ENCODE peak calls at places on chromosome 2, in seven cellular contexts. K is occipital lobe; E is body of pancreas; T is NCI-H1092; X is kidney; M is cardiac muscle cell; Z is activated naive CD4-positive, alpha-beta T cell treated with Interleukin-2 at 50 U/mL for 16 hours. P is an unnamed sample.

GRCh38 chr2:191169456-191170300 is 18.9 kb upstream of the STAT4 start:
- DNase-seq in K (no peak), E (no peak), T (no peak), X (no peak), M (no peak), Z (no peak), P (peak)

GRCh38 chr2:68846056-68846455 is 25.1 kb downstream of the BMP10 start:
- DNase-seq in K (no peak), E (no peak), T (no peak), X (no peak), M (no peak), Z (no peak), P (no peak)

GRCh38 chr2:195706161-195706900 is 49.3 kb downstream of the SLC39A10 start:
- DNase-seq in K (no peak), E (no peak), T (no peak), X (no peak), M (peak), Z (no peak), P (no peak)

GRCh38 chr2:159065891-159066290 is 97.5 kb downstream of the TANC1 start:
- DNase-seq in K (no peak), E (no peak), T (no peak), X (no peak), M (no peak), Z (no peak), P (no peak)

GRCh38 chr2:111634050-111634784 is 249.8 kb downstream of the ANAPC1 start:
- DNase-seq in K (no peak), E (no peak), T (no peak), X (no peak), M (peak), Z (no peak), P (no peak)

GRCh38 chr2:229956491-229956890 is 34.2 kb downstream of the FBXO36 start:
- DNase-seq in K (no peak), E (no peak), T (no peak), X (no peak), M (no peak), Z (no peak), P (no peak)

GRCh38 chr2:33291278-33292013 is 185.0 kb upstream of the RASGRP3 start:
- DNase-seq in K (no peak), E (no peak), T (peak), X (no peak), M (peak), Z (no peak), P (peak)

GRCh38 chr2:138827426-138828054 is 47.4 kb upstream of the NXPH2 start:
- DNase-seq in K (no peak), E (no peak), T (peak), X (no peak), M (peak), Z (peak), P (peak)

GRCh38 chr2:197705912-197706838 is 1.0 kb downstream of the MARS2 start:
- DNase-seq in K (peak), E (no peak), T (no peak), X (peak), M (no peak), Z (peak), P (no peak)

GRCh38 chr2:232299084-232299483 is 79.5 kb upstream of the ALPP start:
- DNase-seq in K (no peak), E (no peak), T (no peak), X (no peak), M (no peak), Z (no peak), P (no peak)

GRCh38 chr2:64212801-64213321 is 68.6 kb upstream of the PELI1 start:
- DNase-seq in K (no peak), E (no peak), T (no peak), X (no peak), M (peak), Z (peak), P (peak)

GRCh38 chr2:235766206-235766794 is 272.5 kb downstream of the AGAP1 start:
- DNase-seq in K (peak), E (peak), T (peak), X (no peak), M (peak), Z (peak), P (peak)

GRCh38 chr2:48482774-48483173 is 47.2 kb upstream of the STON1 start:
- DNase-seq in K (peak), E (no peak), T (peak), X (no peak), M (peak), Z (no peak), P (peak)

GRCh38 chr2:213219816-213220215 is 64.4 kb upstream of the SPAG16 start:
- DNase-seq in K (no peak), E (no peak), T (no peak), X (no peak), M (no peak), Z (no peak), P (no peak)

GRCh38 chr2:219448099-219448775 is 13.6 kb downstream of the SPEG start:
- DNase-seq in K (no peak), E (no peak), T (no peak), X (no peak), M (no peak), Z (no peak), P (no peak)

GRCh38 chr2:30732876-30733275 is 74.4 kb downstream of the CAPN13 start:
- DNase-seq in K (no peak), E (no peak), T (no peak), X (peak), M (no peak), Z (no peak), P (no peak)

GRCh38 chr2:1643220-1643619 is 101.1 kb downstream of the PXDN start:
- DNase-seq in K (no peak), E (no peak), T (no peak), X (no peak), M (no peak), Z (no peak), P (no peak)

GRCh38 chr2:152617464-152618187 is 99.6 kb downstream of the PRPF40A start:
- DNase-seq in K (no peak), E (no peak), T (no peak), X (no peak), M (no peak), Z (no peak), P (no peak)

P was measured in bronchial epithelial cell.